ENCODE peak calls at places on chromosomes 3 and 15, in seven cellular contexts. One of them, this sample, is unnamed.

GRCh38 chr3:45026957-45027356 is 854 bp downstream of the CLEC3B start:
- DNase-seq in HCT116: no peak
- DNase-seq in H1: no peak
- DNase-seq in K562: no peak
- DNase-seq in SK-N-SH: no peak
- DNase-seq in HepG2: peak; percentile 4
- DNase-seq in GM12878: no peak
- DNase-seq in this sample: no peak

GRCh38 chr15:40565333-40566238 is 744 bp upstream of the CCDC32 start:
- DNase-seq in HCT116: no peak
- DNase-seq in H1: no peak
- DNase-seq in K562: peak; percentile 43
- DNase-seq in SK-N-SH: no peak
- DNase-seq in HepG2: peak; percentile 31
- DNase-seq in GM12878: no peak
- DNase-seq in this sample: peak; percentile 35

GRCh38 chr3:33989229-33989628 is 190.8 kb downstream of the PDCD6IP start:
- DNase-seq in HCT116: no peak
- DNase-seq in H1: no peak
- DNase-seq in K562: no peak
- DNase-seq in SK-N-SH: no peak
- DNase-seq in HepG2: no peak
- DNase-seq in GM12878: no peak
- DNase-seq in this sample: no peak

GRCh38 chr3:33848624-33849347 is 50.4 kb downstream of the PDCD6IP start:
- DNase-seq in HCT116: no peak
- DNase-seq in H1: no peak
- DNase-seq in K562: no peak
- DNase-seq in SK-N-SH: no peak
- DNase-seq in HepG2: peak; percentile 43
- DNase-seq in GM12878: no peak
- DNase-seq in this sample: no peak

GRCh38 chr3:34238407-34238806 is 440.0 kb downstream of the PDCD6IP start:
- DNase-seq in HCT116: no peak
- DNase-seq in H1: no peak
- DNase-seq in K562: no peak
- DNase-seq in SK-N-SH: no peak
- DNase-seq in HepG2: no peak
- DNase-seq in GM12878: no peak
- DNase-seq in this sample: no peak

GRCh38 chr15:39629376-39629775 is 48.5 kb downstream of the THBS1 start:
- DNase-seq in HCT116: no peak
- DNase-seq in H1: no peak
- DNase-seq in K562: no peak
- DNase-seq in SK-N-SH: no peak
- DNase-seq in HepG2: no peak
- DNase-seq in GM12878: no peak
- DNase-seq in this sample: no peak

GRCh38 chr3:52649461-52650210 is 36.1 kb downstream of the PBRM1 start:
- DNase-seq in HCT116: no peak
- DNase-seq in H1: no peak
- DNase-seq in K562: no peak
- DNase-seq in SK-N-SH: no peak
- DNase-seq in HepG2: no peak
- DNase-seq in GM12878: no peak
- DNase-seq in this sample: no peak

GRCh38 chr3:42846682-42847522 is 28.8 kb downstream of the CYP8B1 start:
- DNase-seq in HCT116: no peak
- DNase-seq in H1: no peak
- DNase-seq in K562: peak; percentile 63
- DNase-seq in SK-N-SH: no peak
- DNase-seq in HepG2: peak; percentile 70
- DNase-seq in GM12878: no peak
- DNase-seq in this sample: no peak

GRCh38 chr3:73279-73678 is 123.3 kb upstream of the CHL1 start:
- DNase-seq in HCT116: no peak
- DNase-seq in H1: no peak
- DNase-seq in K562: no peak
- DNase-seq in SK-N-SH: no peak
- DNase-seq in HepG2: no peak
- DNase-seq in GM12878: no peak
- DNase-seq in this sample: no peak

GRCh38 chr3:140292684-140293083 is 357.7 kb downstream of the CLSTN2 start:
- DNase-seq in HCT116: no peak
- DNase-seq in H1: no peak
- DNase-seq in K562: no peak
- DNase-seq in SK-N-SH: no peak
- DNase-seq in HepG2: no peak
- DNase-seq in GM12878: no peak
- DNase-seq in this sample: no peak

GRCh38 chr3:160879859-160880258 is 123.8 kb downstream of the PPM1L start:
- DNase-seq in HCT116: no peak
- DNase-seq in H1: no peak
- DNase-seq in K562: no peak
- DNase-seq in SK-N-SH: no peak
- DNase-seq in HepG2: no peak
- DNase-seq in GM12878: no peak
- DNase-seq in this sample: no peak

GRCh38 chr15:41796457-41796856 is 22.2 kb downstream of the MAPKBP1 start:
- DNase-seq in HCT116: no peak
- DNase-seq in H1: no peak
- DNase-seq in K562: no peak
- DNase-seq in SK-N-SH: peak; percentile 42
- DNase-seq in HepG2: peak; percentile 32
- DNase-seq in GM12878: no peak
- DNase-seq in this sample: no peak

GRCh38 chr15:98725874-98726273 is 77.5 kb downstream of the IGF1R start:
- DNase-seq in HCT116: no peak
- DNase-seq in H1: no peak
- DNase-seq in K562: no peak
- DNase-seq in SK-N-SH: no peak
- DNase-seq in HepG2: no peak
- DNase-seq in GM12878: no peak
- DNase-seq in this sample: no peak

GRCh38 chr3:180684807-180685206 is 5.5 kb upstream of the CCDC39 start:
- DNase-seq in HCT116: no peak
- DNase-seq in H1: no peak
- DNase-seq in K562: no peak
- DNase-seq in SK-N-SH: no peak
- DNase-seq in HepG2: no peak
- DNase-seq in GM12878: no peak
- DNase-seq in this sample: no peak

GRCh38 chr3:143330316-143330868 is 210.8 kb downstream of the CHST2 start:
- DNase-seq in HCT116: no peak
- DNase-seq in H1: no peak
- DNase-seq in K562: no peak
- DNase-seq in SK-N-SH: no peak
- DNase-seq in HepG2: no peak
- DNase-seq in GM12878: no peak
- DNase-seq in this sample: no peak
- TF ChIP-seq JUND in HCT116: no peak
- TF ChIP-seq JUND in H1: no peak
- TF ChIP-seq JUND in K562: no peak
- TF ChIP-seq JUND in SK-N-SH: no peak
- TF ChIP-seq JUND in HepG2: no peak
- TF ChIP-seq JUND in GM12878: no peak
- TF ChIP-seq JUND in this sample: no peak

DNA sequence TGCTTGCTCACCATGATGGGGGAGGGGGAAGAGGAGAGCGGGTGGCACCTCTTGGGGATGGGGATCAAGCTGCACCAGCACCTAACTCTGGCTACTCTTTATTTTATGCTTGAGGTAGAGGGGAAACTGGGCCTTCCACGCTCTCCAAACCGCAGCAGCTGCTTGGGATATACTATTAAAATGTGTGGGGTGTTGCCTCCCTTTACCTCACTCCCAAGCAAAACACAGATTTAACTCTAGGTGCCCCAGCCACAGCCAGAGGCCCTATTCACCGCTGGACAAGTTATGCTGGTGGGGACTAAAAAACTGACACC is 5.1 kb upstream of the FOXB1 start:
- DNase-seq in HCT116: no peak
- DNase-seq in H1: no peak
- DNase-seq in K562: no peak
- DNase-seq in SK-N-SH: peak; percentile 23
- DNase-seq in HepG2: no peak
- DNase-seq in GM12878: no peak
- DNase-seq in this sample: no peak
- TF ChIP-seq JUND in HCT116: no peak
- TF ChIP-seq JUND in H1: no peak
- TF ChIP-seq JUND in K562: no peak
- TF ChIP-seq JUND in SK-N-SH: no peak
- TF ChIP-seq JUND in HepG2: no peak
- TF ChIP-seq JUND in GM12878: no peak
- TF ChIP-seq JUND in this sample: no peak

DNA sequence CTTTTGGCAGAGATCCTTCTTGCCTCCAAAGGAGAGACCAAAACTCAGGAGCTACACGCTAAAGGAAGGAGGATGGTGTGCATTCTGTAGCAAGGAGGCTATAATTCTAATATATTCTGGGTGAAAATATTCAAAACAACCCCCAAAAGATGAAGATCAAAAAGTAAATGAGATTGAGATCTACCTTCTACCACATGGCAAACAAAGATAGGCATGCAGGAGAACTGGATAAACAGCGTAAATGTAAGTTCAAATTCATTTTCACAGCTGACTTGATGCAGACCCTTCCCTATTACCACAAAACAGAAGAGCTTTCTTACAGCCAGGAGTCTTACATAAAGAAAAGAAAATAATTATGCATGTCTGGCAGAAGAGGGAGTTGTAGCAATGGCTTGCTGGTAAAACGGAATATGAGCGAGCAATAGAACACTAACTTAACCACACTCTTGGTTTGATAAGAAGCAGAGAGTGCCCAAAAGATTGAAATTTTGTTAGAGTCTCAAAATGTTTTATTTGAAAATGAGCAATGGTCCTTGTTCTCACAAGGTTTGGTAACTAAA is 272.7 kb downstream of the MECOM start:
- DNase-seq in HCT116: no peak
- DNase-seq in H1: no peak
- DNase-seq in K562: no peak
- DNase-seq in SK-N-SH: no peak
- DNase-seq in HepG2: no peak
- DNase-seq in GM12878: no peak
- DNase-seq in this sample: no peak
- TF ChIP-seq JUND in HCT116: no peak
- TF ChIP-seq JUND in H1: no peak
- TF ChIP-seq JUND in K562: no peak
- TF ChIP-seq JUND in SK-N-SH: no peak
- TF ChIP-seq JUND in HepG2: no peak
- TF ChIP-seq JUND in GM12878: no peak
- TF ChIP-seq JUND in this sample: peak; percentile 98

DNA sequence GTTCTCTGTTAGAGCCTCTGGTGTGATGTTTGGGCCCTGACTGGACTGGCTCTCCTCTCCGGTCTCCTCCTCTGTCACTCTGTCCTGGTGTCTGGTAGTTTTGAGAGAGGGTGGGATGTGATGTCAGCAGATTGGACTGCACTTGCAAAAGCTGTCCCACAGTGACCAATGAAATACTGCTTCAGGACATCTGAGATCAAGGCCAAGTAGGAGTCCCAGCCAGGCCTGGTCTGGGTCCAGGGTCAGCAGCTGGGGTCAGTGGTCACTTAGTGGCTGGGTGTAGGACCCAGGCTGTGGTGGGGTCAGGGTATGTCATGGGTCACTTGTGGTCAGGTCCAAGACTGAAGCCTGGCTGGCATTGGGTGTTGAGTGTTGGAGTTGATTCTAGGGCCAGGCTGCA is 20.9 kb downstream of the ALDH1L1 start:
- DNase-seq in HCT116: no peak
- DNase-seq in H1: no peak
- DNase-seq in K562: no peak
- DNase-seq in SK-N-SH: no peak
- DNase-seq in HepG2: no peak
- DNase-seq in GM12878: no peak
- DNase-seq in this sample: no peak
- TF ChIP-seq JUND in HCT116: no peak
- TF ChIP-seq JUND in H1: no peak
- TF ChIP-seq JUND in K562: no peak
- TF ChIP-seq JUND in SK-N-SH: no peak
- TF ChIP-seq JUND in HepG2: no peak
- TF ChIP-seq JUND in GM12878: no peak
- TF ChIP-seq JUND in this sample: no peak

DNA sequence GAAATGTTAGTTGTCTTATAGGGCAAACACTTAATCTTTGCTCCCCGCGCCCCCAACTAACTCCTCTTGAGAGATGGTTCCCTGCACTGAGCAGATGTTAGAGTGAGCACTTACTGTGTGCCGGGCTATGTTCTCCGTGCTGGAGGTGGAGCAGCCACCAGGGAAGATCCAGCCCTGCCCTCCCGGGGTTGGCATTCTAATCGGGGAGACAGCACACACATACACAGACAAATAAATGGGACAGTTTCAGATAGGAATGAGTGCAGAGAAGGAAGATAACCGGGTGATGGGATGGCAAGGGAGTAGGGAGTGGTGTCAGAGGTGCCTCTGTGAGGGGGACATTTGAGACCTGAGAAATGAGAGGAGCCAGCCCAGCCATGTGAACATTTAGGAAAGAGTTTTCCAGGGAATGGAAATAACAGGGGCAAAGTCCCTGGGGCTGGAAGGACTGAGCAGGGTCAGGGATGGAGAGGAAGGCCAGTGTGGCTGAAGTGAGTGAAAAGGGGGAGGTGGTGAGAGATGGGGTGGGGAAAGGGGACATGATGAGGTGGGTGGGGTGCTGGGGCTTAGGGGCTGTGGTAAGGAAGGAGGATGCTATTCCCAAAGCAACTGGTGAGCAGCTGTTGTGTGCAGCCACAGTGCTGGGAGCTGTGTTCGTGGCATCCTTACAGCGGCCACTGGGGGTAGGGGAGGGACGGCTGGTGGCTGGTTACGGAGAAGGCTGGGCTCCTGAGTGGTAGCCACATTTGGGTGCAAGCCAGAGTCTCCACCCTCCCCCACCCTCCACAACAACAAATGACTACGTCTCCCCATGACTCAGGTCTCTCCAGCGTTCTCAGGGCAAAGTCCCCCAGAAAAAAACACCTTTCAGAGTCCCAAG is 15.4 kb upstream of the FGD5 start:
- DNase-seq in HCT116: no peak
- DNase-seq in H1: no peak
- DNase-seq in K562: peak; percentile 40
- DNase-seq in SK-N-SH: peak; percentile 53
- DNase-seq in HepG2: peak; percentile 78
- DNase-seq in GM12878: no peak
- DNase-seq in this sample: no peak
- TF ChIP-seq JUND in HCT116: no peak
- TF ChIP-seq JUND in H1: no peak
- TF ChIP-seq JUND in K562: no peak
- TF ChIP-seq JUND in SK-N-SH: no peak
- TF ChIP-seq JUND in HepG2: no peak
- TF ChIP-seq JUND in GM12878: no peak
- TF ChIP-seq JUND in this sample: no peak

DNA sequence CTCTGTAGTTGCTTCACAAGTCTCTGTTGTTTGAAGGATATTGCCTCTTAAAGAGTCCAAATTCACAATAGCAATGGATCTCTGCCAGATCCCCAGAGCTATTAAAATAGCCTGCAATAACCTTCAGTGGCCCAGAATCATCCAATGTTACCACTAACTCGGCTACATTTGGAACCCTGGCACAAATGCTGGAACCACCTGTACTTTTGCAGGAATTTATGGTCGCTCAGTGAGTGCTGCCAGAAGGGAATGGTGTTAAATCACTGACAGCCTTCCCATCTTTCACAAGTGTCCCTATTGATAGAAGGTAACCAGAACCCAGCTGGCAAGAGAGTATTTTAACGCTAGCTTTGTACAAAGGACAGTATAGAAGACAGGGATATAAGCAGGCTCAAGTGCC is 298.8 kb upstream of the PLSCR5 start:
- DNase-seq in HCT116: no peak
- DNase-seq in H1: no peak
- DNase-seq in K562: no peak
- DNase-seq in SK-N-SH: no peak
- DNase-seq in HepG2: no peak
- DNase-seq in GM12878: no peak
- DNase-seq in this sample: no peak
- TF ChIP-seq JUND in HCT116: no peak
- TF ChIP-seq JUND in H1: no peak
- TF ChIP-seq JUND in K562: no peak
- TF ChIP-seq JUND in SK-N-SH: no peak
- TF ChIP-seq JUND in HepG2: no peak
- TF ChIP-seq JUND in GM12878: no peak
- TF ChIP-seq JUND in this sample: no peak